ENCODE peak calls at places on chromosomes 5 and 9, in six cellular contexts. E, S, N, P, J and Z are unnamed samples.

GRCh38 chr9:84435902-84436301 is 95.3 kb upstream of the SLC28A3 start:
- DNase-seq in S (no peak), E (no peak), P (no peak), N (peak; percentile 8), J (no peak), Z (no peak)

GRCh38 chr9:128733256-128733655 is 9.3 kb upstream of the ZDHHC12 start:
- DNase-seq in P (peak; percentile 81), S (peak; percentile 85), E (peak; percentile 75), J (peak; percentile 80), N (peak; percentile 87), Z (no peak)

GRCh38 chr5:179373101-179373934 is 28.1 kb upstream of the ADAMTS2 start:
- DNase-seq in E (no peak), P (no peak), S (no peak), J (peak; percentile 36), N (no peak), Z (peak; percentile 77)

GRCh38 chr9:110996436-110997224 is 41.6 kb downstream of the LPAR1 start:
- DNase-seq in J (no peak), N (peak; percentile 88), S (no peak), P (peak; percentile 94), E (peak; percentile 52), Z (no peak)

GRCh38 chr9:112548836-112549235 is 62.2 kb downstream of the KIAA1958 start:
- DNase-seq in S (no peak), E (no peak), P (no peak), J (no peak), N (peak; percentile 21), Z (no peak)

GRCh38 chr5:123755587-123756324 is 243.8 kb downstream of the CSNK1G3 start:
- DNase-seq in N (peak; percentile 59), E (no peak), S (no peak), J (no peak), P (peak; percentile 83), Z (no peak)

GRCh38 chr9:86599565-86599964 is 245.4 kb upstream of the TUT7 start:
- DNase-seq in E (no peak), J (no peak), P (no peak), N (no peak), S (no peak), Z (no peak)

GRCh38 chr9:78713746-78714405 is 417.0 kb downstream of the PSAT1 start:
- DNase-seq in N (peak; percentile 17), P (peak; percentile 63), E (no peak), S (no peak), J (no peak), Z (no peak)

GRCh38 chr5:175616083-175616482 is 41.8 kb upstream of the HRH2 start:
- DNase-seq in J (no peak), N (no peak), E (no peak), P (no peak), S (no peak), Z (no peak)

GRCh38 chr9:129601082-129601674 is 19.7 kb downstream of the C9orf50 start:
- DNase-seq in N (no peak), S (no peak), E (no peak), J (no peak), P (no peak), Z (no peak)

GRCh38 chr9:78462616-78463015 is 165.7 kb downstream of the PSAT1 start:
- DNase-seq in P (peak; percentile 12), N (no peak), S (no peak), E (no peak), J (no peak), Z (no peak)

GRCh38 chr9:73118898-73119554 is 32.6 kb upstream of the ANXA1 start:
- DNase-seq in J (no peak), E (no peak), S (no peak), P (peak; percentile 85), N (peak; percentile 75), Z (no peak)

GRCh38 chr5:126917918-126918623 is 112.3 kb downstream of the MARCHF3 start:
- DNase-seq in P (peak; percentile 34), S (no peak), N (peak; percentile 29), E (no peak), J (no peak), Z (no peak)

GRCh38 chr5:129359450-129359849 is 100.6 kb upstream of the ADAMTS19 start:
- DNase-seq in E (no peak), J (no peak), S (no peak), P (no peak), N (no peak), Z (no peak)

GRCh38 chr9:134734270-134734669 is 92.7 kb downstream of the COL5A1 start:
- DNase-seq in P (peak; percentile 71), S (no peak), N (peak; percentile 78), J (no peak), E (no peak), Z (no peak)

GRCh38 chr9:99365233-99365980 is 143.3 kb downstream of the SEC61B start:
- DNase-seq in P (peak; percentile 46), S (no peak), J (no peak), N (peak; percentile 33), E (no peak), Z (no peak)

GRCh38 chr5:59188415-59189225 is 605.7 kb downstream of the RAB3C start:
- DNase-seq in E (peak; percentile 73), S (peak; percentile 60), N (peak; percentile 87), P (peak; percentile 86), J (peak; percentile 56), Z (no peak)

GRCh38 chr9:127541176-127541575 is 70.9 kb upstream of the STXBP1 start:
- DNase-seq in S (no peak), N (no peak), E (no peak), J (no peak), P (peak; percentile 22), Z (no peak)

GRCh38 chr9:97985058-97985861 is 2.1 kb downstream of the ANP32B start:
- DNase-seq in P (peak; percentile 47), E (no peak), S (no peak), N (peak; percentile 23), J (peak; percentile 53), Z (no peak)

GRCh38 chr5:66897355-66897754 is 299.2 kb downstream of the CD180 start:
- DNase-seq in N (no peak), S (no peak), J (no peak), E (no peak), P (peak; percentile 63), Z (no peak)

GRCh38 chr5:43268188-43268820 is 44.9 kb downstream of the HMGCS1 start:
- DNase-seq in J (no peak), P (no peak), S (no peak), E (no peak), N (no peak), Z (no peak)

GRCh38 chr5:57539281-57539701 is 56.7 kb upstream of the ACTBL2 start:
- DNase-seq in J (no peak), P (peak; percentile 80), E (no peak), N (no peak), S (no peak), Z (no peak)

GRCh38 chr9:16521868-16522381 is 348.5 kb downstream of the BNC2 start:
- DNase-seq in S (no peak), J (no peak), N (peak; percentile 79), P (peak; percentile 95), E (peak; percentile 53), Z (no peak)

GRCh38 chr9:134491436-134491835 is 150.2 kb upstream of the COL5A1 start:
- DNase-seq in E (peak; percentile 25), N (no peak), S (no peak), J (no peak), P (no peak), Z (no peak)

GRCh38 chr9:99345936-99346335 is 123.9 kb downstream of the SEC61B start:
- DNase-seq in E (no peak), S (no peak), J (no peak), N (no peak), P (peak; percentile 83), Z (no peak)

GRCh38 chr9:112581469-112582176 is 95.0 kb downstream of the KIAA1958 start:
- DNase-seq in N (no peak), S (no peak), E (no peak), J (no peak), P (no peak), Z (no peak)

GRCh38 chr9:108634164-108634563 is 221.6 kb downstream of the ACTL7B start:
- DNase-seq in E (no peak), J (no peak), S (no peak), N (peak; percentile 18), P (peak; percentile 62), Z (no peak)

GRCh38 chr9:124377551-124377950 is 37.7 kb downstream of the PSMB7 start:
- DNase-seq in S (no peak), N (no peak), P (no peak), E (no peak), J (no peak), Z (no peak)

GRCh38 chr9:95494022-95494415 is 22.8 kb downstream of the PTCH1 start:
- DNase-seq in P (no peak), E (no peak), S (no peak), N (no peak), J (no peak), Z (no peak)

GRCh38 chr9:7358876-7359275 is 440.7 kb downstream of the DMAC1 start:
- DNase-seq in S (no peak), J (no peak), N (peak; percentile 19), P (peak; percentile 15), E (no peak), Z (no peak)

GRCh38 chr9:33076031-33076359 is 479 bp downstream of the SMU1 start:
- DNase-seq in N (peak; percentile 31), S (no peak), P (no peak), J (no peak), E (no peak), Z (no peak)

GRCh38 chr9:103397868-103398600 is 402.9 kb downstream of the CYLC2 start:
- DNase-seq in J (no peak), S (no peak), N (peak; percentile 61), E (peak; percentile 30), P (no peak), Z (peak; percentile 46)

GRCh38 chr5:95727764-95728191 is 3.4 kb upstream of the RHOBTB3 start:
- DNase-seq in E (no peak), S (no peak), J (no peak), P (no peak), N (no peak), Z (no peak)

DNA sequence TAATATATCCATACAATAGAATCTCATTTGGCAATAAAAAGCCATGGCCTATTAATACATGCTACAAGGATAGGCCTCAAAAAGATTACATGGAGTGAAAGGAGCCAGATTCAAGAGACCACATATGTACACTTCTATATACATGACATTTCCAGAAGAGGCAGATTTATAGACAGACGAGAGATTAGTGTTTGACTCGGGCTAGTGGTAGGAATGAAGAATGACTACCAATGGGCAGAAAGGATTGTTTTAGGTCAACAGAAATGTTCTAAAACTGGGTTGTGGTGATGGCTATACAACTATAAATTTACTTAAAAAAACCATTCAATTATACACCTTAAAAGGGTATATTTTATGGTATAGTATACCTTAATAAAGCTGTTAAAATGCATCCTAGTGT is 41.9 kb downstream of the SETX start:
- DNase-seq in P (no peak), N (no peak), J (no peak), S (no peak), E (no peak), Z (no peak)
- TF ChIP-seq CTCF in P (peak; percentile 4), N (peak; percentile 31), J (no peak), S (peak; percentile 35), E (no peak), Z (peak; percentile 66)

GRCh38 chr5:153067869-153068268 is 422.6 kb upstream of the GRIA1 start:
- DNase-seq in P (no peak), S (no peak), E (no peak), N (no peak), J (no peak), Z (no peak)
- TF ChIP-seq CTCF in P (no peak), S (no peak), E (no peak), N (no peak), J (no peak), Z (no peak)

GRCh38 chr5:113495402-113495801 is 7.1 kb upstream of the MCC start:
- DNase-seq in J (no peak), S (no peak), P (peak; percentile 63), N (peak; percentile 36), E (no peak), Z (no peak)
- TF ChIP-seq CTCF in J (no peak), S (no peak), P (no peak), N (no peak), E (no peak), Z (no peak)

GRCh38 chr9:31799953-31800609 is 584.4 kb upstream of the ACO1 start:
- DNase-seq in J (no peak), E (no peak), N (peak; percentile 70), S (peak; percentile 15), P (peak; percentile 16), Z (no peak)
- TF ChIP-seq CTCF in J (peak; percentile 43), E (peak; percentile 37), N (peak; percentile 74), S (peak; percentile 22), P (no peak), Z (peak; percentile 90)